ENCODE peak calls at places on chromosomes 7 and 10, in five cellular contexts. P, G, M, H and E are unnamed samples.

GRCh38 chr10:71090801-71091200 is 121.6 kb upstream of the UNC5B start:
- DNase-seq in M (no peak), P (no peak), G (peak; percentile 30), H (peak; percentile 12), E (no peak)

GRCh38 chr10:96512997-96513685 is 585 bp downstream of the TLL2 start:
- DNase-seq in M (no peak), H (no peak), G (no peak), P (no peak), E (no peak)

GRCh38 chr7:66627876-66628360 is 763 bp upstream of the KCTD7 start:
- DNase-seq in P (no peak), M (no peak), H (peak; percentile 43), G (no peak), E (no peak)

GRCh38 chr10:90644165-90644564 is 213.7 kb downstream of the HTR7 start:
- DNase-seq in G (no peak), H (no peak), M (no peak), P (no peak), E (no peak)

GRCh38 chr7:50614721-50615518 is 49.7 kb upstream of the DDC start:
- DNase-seq in G (no peak), H (no peak), M (no peak), P (no peak), E (no peak)

GRCh38 chr10:111207525-111207924 is 130.7 kb downstream of the ADRA2A start:
- DNase-seq in M (no peak), P (no peak), H (no peak), G (peak; percentile 47), E (no peak)

GRCh38 chr7:6254891-6255290 is 17.5 kb downstream of the CYTH3 start:
- DNase-seq in G (no peak), M (no peak), H (no peak), P (no peak), E (no peak)

GRCh38 chr7:119256001-119256400 is 1017.0 kb upstream of the KCND2 start:
- DNase-seq in G (no peak), H (no peak), P (no peak), M (no peak), E (no peak)

GRCh38 chr10:42816917-42817316 is 34.3 kb downstream of the BMS1 start:
- DNase-seq in M (no peak), H (no peak), G (no peak), P (no peak), E (no peak)

GRCh38 chr10:101121661-101122045 is 9.4 kb upstream of the TLX1 start:
- DNase-seq in P (no peak), H (no peak), G (no peak), M (no peak), E (no peak)

GRCh38 chr7:24510781-24511180 is 62.5 kb upstream of the PALS2 start:
- DNase-seq in P (no peak), G (no peak), H (no peak), M (no peak), E (no peak)

GRCh38 chr7:92808006-92808405 is 28.4 kb downstream of the CDK6 start:
- DNase-seq in G (no peak), H (no peak), M (no peak), P (no peak), E (peak; percentile 42)

GRCh38 chr7:129911790-129912189 is 41.0 kb downstream of the UBE2H start:
- DNase-seq in P (no peak), H (no peak), M (no peak), G (peak; percentile 8), E (no peak)

GRCh38 chr7:37320140-37320839 is 128.4 kb downstream of the ELMO1 start:
- DNase-seq in H (no peak), M (no peak), P (no peak), G (no peak), E (no peak)

GRCh38 chr7:157568785-157569584 is 232.2 kb downstream of the DNAJB6 start:
- DNase-seq in P (peak; percentile 52), H (peak; percentile 53), M (peak; percentile 77), G (peak; percentile 65), E (no peak)

GRCh38 chr7:47715631-47716068 is 133.7 kb upstream of the TNS3 start:
- DNase-seq in M (no peak), P (no peak), H (no peak), G (no peak), E (no peak)

GRCh38 chr10:124996127-124996853 is 54.4 kb downstream of the ZRANB1 start:
- DNase-seq in H (peak; percentile 19), G (peak; percentile 42), M (peak; percentile 65), P (peak; percentile 20), E (no peak)

GRCh38 chr7:98669417-98670015 is 52.4 kb downstream of the NPTX2 start:
- DNase-seq in M (no peak), H (no peak), P (no peak), G (no peak), E (no peak)

GRCh38 chr7:33764752-33765451 is 140.4 kb upstream of the BMPER start:
- DNase-seq in M (no peak), H (no peak), P (no peak), G (no peak), E (no peak)

GRCh38 chr10:35270100-35270499 is 66.2 kb upstream of the CCNY start:
- DNase-seq in H (no peak), P (no peak), M (no peak), G (no peak), E (no peak)

GRCh38 chr10:102300289-102300843 is 55.0 kb downstream of the GBF1 start:
- DNase-seq in H (no peak), P (no peak), M (no peak), G (no peak), E (no peak)

GRCh38 chr10:110636572-110636931 is 7.6 kb upstream of the RBM20 start:
- DNase-seq in M (no peak), H (no peak), G (no peak), P (no peak), E (no peak)

GRCh38 chr10:47379901-47380300 is 4.2 kb downstream of the ZNF488 start:
- DNase-seq in G (no peak), H (no peak), M (peak; percentile 46), P (no peak), E (no peak)

GRCh38 chr7:139317954-139318505 is 23.1 kb upstream of the FMC1 start:
- DNase-seq in M (no peak), H (no peak), P (no peak), G (peak; percentile 22), E (no peak)

GRCh38 chr10:118511720-118512119 is 83.7 kb downstream of the PRLHR start:
- DNase-seq in H (no peak), M (no peak), G (no peak), P (no peak), E (no peak)

GRCh38 chr7:100430450-100431285 is 1.0 kb downstream of the MEPCE start:
- DNase-seq in G (no peak), M (peak; percentile 73), H (no peak), P (peak; percentile 65), E (no peak)

GRCh38 chr7:102063736-102064135 is 222.9 kb upstream of the SH2B2 start:
- DNase-seq in P (no peak), H (peak; percentile 53), G (peak; percentile 76), M (peak; percentile 56), E (no peak)

GRCh38 chr7:151197932-151198331 is 10.9 kb upstream of the ASB10 start:
- DNase-seq in G (no peak), P (no peak), M (no peak), H (no peak), E (no peak)

GRCh38 chr7:82109288-82109687 is 334.3 kb downstream of the CACNA2D1 start:
- DNase-seq in G (no peak), H (no peak), P (no peak), M (no peak), E (no peak)

GRCh38 chr7:536231-536630 is 16.6 kb upstream of the PDGFA start:
- DNase-seq in H (no peak), G (no peak), M (no peak), P (no peak), E (no peak)

GRCh38 chr7:540579-540978 is 20.9 kb upstream of the PDGFA start:
- DNase-seq in G (no peak), M (no peak), P (no peak), H (no peak), E (no peak)

GRCh38 chr7:538764-539685 is 19.4 kb upstream of the PDGFA start:
- DNase-seq in P (no peak), H (peak; percentile 55), M (no peak), G (no peak), E (no peak)

GRCh38 chr7:539731-540411 is 20.2 kb upstream of the PDGFA start:
- DNase-seq in M (no peak), P (no peak), G (no peak), H (peak; percentile 50), E (no peak)

DNA sequence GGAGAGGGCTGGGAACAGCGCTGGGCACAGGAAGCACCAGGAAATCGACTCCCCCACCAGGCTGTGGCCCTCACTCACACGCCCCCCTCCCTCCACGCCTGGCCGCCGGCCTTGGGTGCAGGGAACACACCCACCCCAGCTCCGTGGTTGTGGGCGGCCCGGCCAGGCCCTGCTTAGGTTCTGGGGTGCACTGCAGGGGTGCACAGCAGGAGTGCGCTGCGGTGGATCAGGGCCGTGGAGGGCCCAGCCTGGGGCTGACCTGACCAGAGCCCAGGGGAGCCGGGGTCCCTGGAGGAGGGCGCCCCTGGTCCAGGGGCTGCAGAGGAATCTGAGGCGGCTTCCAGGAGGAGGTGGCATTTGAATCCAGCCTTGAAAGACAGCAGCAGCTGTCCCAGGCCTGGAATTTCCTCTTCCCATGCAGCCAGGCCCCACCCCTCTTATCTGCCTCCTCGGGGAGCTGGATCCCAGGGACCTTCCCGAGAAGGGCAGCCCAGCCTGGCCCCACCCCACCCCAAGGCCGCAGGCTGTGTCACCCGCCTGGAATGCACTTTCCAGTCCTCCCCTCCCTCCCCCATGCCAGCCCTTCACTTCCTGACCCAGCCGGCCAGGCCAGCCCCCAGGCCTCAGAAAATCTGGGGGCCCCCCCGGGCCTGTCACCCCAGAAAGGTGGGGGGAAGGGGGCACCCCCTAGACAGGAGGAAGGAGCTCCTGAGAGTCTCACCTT is 18.4 kb upstream of the PDGFA start:
- DNase-seq in M (no peak), H (peak; percentile 90), G (no peak), P (peak; percentile 96), E (no peak)
- H3K4me3 ChIP-seq in M (no peak overlapping the region), H (no peak overlapping the region), G (no peak overlapping the region), P (no peak overlapping the region), E (no peak overlapping the region)

GRCh38 chr7:140769852-140770251 is 73.3 kb downstream of the NDUFB2 start:
- DNase-seq in P (no peak), M (no peak), H (no peak), G (no peak), E (no peak)

GRCh38 chr7:140773104-140773503 is 76.6 kb downstream of the NDUFB2 start:
- DNase-seq in M (no peak), P (no peak), H (no peak), G (no peak), E (no peak)

GRCh38 chr7:140771826-140772225 is 75.3 kb downstream of the NDUFB2 start:
- DNase-seq in M (no peak), H (no peak), P (no peak), G (no peak), E (no peak)

GRCh38 chr7:140778568-140778967 is 82.1 kb downstream of the NDUFB2 start:
- DNase-seq in G (no peak), P (no peak), M (no peak), H (no peak), E (no peak)

GRCh38 chr7:140774371-140774770 is 77.9 kb downstream of the NDUFB2 start:
- DNase-seq in G (no peak), M (no peak), H (no peak), P (no peak), E (no peak)
- H3K36me3 ChIP-seq in G (peaks cover 11% of the 10 kb centered on the region), M (peaks cover 3% of the 10 kb centered on the region), H (peaks cover 19% of the 10 kb centered on the region), P (peaks cover 37% of the 10 kb centered on the region), E (peaks cover 19% of the 10 kb centered on the region)

GRCh38 chr10:78992333-78992732 is 76.4 kb upstream of the ZMIZ1 start:
- DNase-seq in M (no peak), P (no peak), G (no peak), H (no peak), E (no peak)
- H3K4me3 ChIP-seq in M (no peak overlapping the region), P (no peak overlapping the region), G (no peak overlapping the region), H (no peak overlapping the region), E (no peak overlapping the region)

GRCh38 chr10:133307776-133308430 is 769 bp downstream of the TUBGCP2 start:
- DNase-seq in P (peak; percentile 81), M (no peak), G (peak; percentile 75), H (peak; percentile 91), E (no peak)
- H3K36me3 ChIP-seq in P (peaks cover 27% of the 10 kb centered on the region), M (no peaks in the 10 kb centered on the region), G (peaks cover 22% of the 10 kb centered on the region), H (peaks cover 29% of the 10 kb centered on the region), E (no peaks in the 10 kb centered on the region)